ENCODE peak calls at places on chromosome 2, in five cellular contexts. W is NCI-H774; H is activated CD8-positive, alpha-beta memory T cell treated with anti-CD3 and anti-CD28 coated beads for 1 hour; L is LoVo; V is stimulated activated CD4-positive, alpha-beta T cell treated with anti-CD3 and anti-CD28 coated beads, Interleukin-1b, Interleukin-23, amount 100 ng/mL, for 1 hour. Y is an unnamed sample.

GRCh38 chr2:32951672-32952071 is 4.9 kb downstream of the LTBP1 start:
- DNase-seq in L (no peak), H (no peak), W (no peak), V (no peak), Y (no peak)

GRCh38 chr2:10080536-10081304 is 509 bp upstream of the CYS1 start:
- DNase-seq in L (no peak), W (no peak), V (no peak), H (no peak), Y (no peak)

GRCh38 chr2:176072951-176073904 is 10.5 kb downstream of the EVX2 start:
- DNase-seq in W (no peak), L (no peak), V (no peak), H (no peak), Y (no peak)

GRCh38 chr2:131044757-131045150 is 48.5 kb downstream of the FAM168B start:
- DNase-seq in L (no peak), V (no peak), W (no peak), H (no peak), Y (no peak)

GRCh38 chr2:207148025-207148424 is 17.7 kb downstream of the KLF7 start:
- DNase-seq in W (no peak), H (no peak), V (no peak), L (no peak), Y (no peak)

GRCh38 chr2:55231546-55232083 is 478 bp downstream of the CLHC1 start:
- DNase-seq in H (no peak), V (no peak), W (no peak), L (peak; percentile 40), Y (no peak)

GRCh38 chr2:197822333-197822732 is 17.9 kb downstream of the PLCL1 start:
- DNase-seq in W (no peak), V (no peak), H (no peak), L (no peak), Y (no peak)

GRCh38 chr2:86393521-86394490 is 47.4 kb upstream of the KDM3A start:
- DNase-seq in L (peak; percentile 76), H (no peak), W (peak; percentile 8), V (no peak), Y (no peak)

GRCh38 chr2:1781291-1782080 is 37.2 kb upstream of the PXDN start:
- DNase-seq in V (no peak), H (peak; percentile 29), L (no peak), W (no peak), Y (no peak)

GRCh38 chr2:161122772-161123530 is 37.3 kb upstream of the TANK start:
- DNase-seq in L (peak; percentile 86), V (no peak), W (no peak), H (no peak), Y (no peak)

GRCh38 chr2:239369631-239370161 is 31.1 kb downstream of the HDAC4 start:
- DNase-seq in L (no peak), V (peak; percentile 39), W (no peak), H (peak; percentile 22), Y (no peak)

GRCh38 chr2:152251811-152252210 is 76.2 kb upstream of the STAM2 start:
- DNase-seq in V (no peak), H (no peak), L (no peak), W (no peak), Y (no peak)

GRCh38 chr2:152396051-152396511 is 61.1 kb downstream of the FMNL2 start:
- DNase-seq in H (no peak), L (no peak), V (no peak), W (no peak), Y (no peak)

GRCh38 chr2:218259099-218259921 is 1.5 kb upstream of the GPBAR1 start:
- DNase-seq in L (no peak), V (no peak), W (no peak), H (no peak), Y (no peak)

GRCh38 chr2:181077128-181077709 is 96.8 kb downstream of the UBE2E3 start:
- DNase-seq in L (peak; percentile 45), V (no peak), H (no peak), W (peak; percentile 21), Y (no peak)

GRCh38 chr2:216664593-216665034 is 30.7 kb downstream of the IGFBP5 start:
- DNase-seq in H (no peak), W (no peak), L (no peak), V (no peak), Y (no peak)

GRCh38 chr2:134289225-134289624 is 35.4 kb downstream of the MGAT5 start:
- DNase-seq in W (no peak), L (no peak), H (no peak), V (no peak), Y (no peak)

GRCh38 chr2:119487434-119488244 is 36.6 kb downstream of the SCTR start:
- DNase-seq in L (peak; percentile 38), V (no peak), H (no peak), W (no peak), Y (no peak)

GRCh38 chr2:239757154-239757760 is 267.9 kb downstream of the NDUFA10 start:
- DNase-seq in L (no peak), W (no peak), H (no peak), V (no peak), Y (no peak)

GRCh38 chr2:15943914-15944313 is 3.6 kb downstream of the MYCN start:
- DNase-seq in H (no peak), V (no peak), L (no peak), W (no peak), Y (no peak)

GRCh38 chr2:238974510-238975166 is 126.8 kb downstream of the TWIST2 start:
- DNase-seq in H (no peak), V (no peak), W (no peak), L (peak; percentile 18), Y (no peak)

GRCh38 chr2:206982360-206982759 is 43.0 kb downstream of the CPO start:
- DNase-seq in L (no peak), H (no peak), W (no peak), V (no peak), Y (no peak)

GRCh38 chr2:99725810-99726209 is 236.0 kb upstream of the REV1 start:
- DNase-seq in H (no peak), V (no peak), W (no peak), L (no peak), Y (no peak)

GRCh38 chr2:43238176-43238575 is 11.8 kb upstream of the ZFP36L2 start:
- DNase-seq in L (no peak), W (no peak), H (no peak), V (no peak), Y (no peak)

GRCh38 chr2:95021847-95022246 is 3.7 kb upstream of the MAL start:
- DNase-seq in W (no peak), V (no peak), H (no peak), L (no peak), Y (no peak)

GRCh38 chr2:42562474-42563144 is 5.8 kb upstream of the MTA3 start:
- DNase-seq in V (no peak), W (no peak), H (no peak), L (peak; percentile 75), Y (no peak)

GRCh38 chr2:231696004-231696367 is 12.3 kb upstream of the PTMA start:
- DNase-seq in L (no peak), W (no peak), H (no peak), V (no peak), Y (no peak)

GRCh38 chr2:20291106-20291564 is 59.5 kb downstream of the PUM2 start:
- DNase-seq in V (no peak), H (no peak), W (peak; percentile 4), L (peak; percentile 69), Y (no peak)

GRCh38 chr2:10846110-10846861 is 33.7 kb upstream of the PDIA6 start:
- DNase-seq in V (no peak), H (no peak), W (no peak), L (no peak), Y (no peak)

GRCh38 chr2:151996243-151997003 is 102.4 kb downstream of the CACNB4 start:
- DNase-seq in H (no peak), V (no peak), L (no peak), W (no peak), Y (no peak)

GRCh38 chr2:226772389-226773179 is 27.0 kb downstream of the IRS1 start:
- DNase-seq in V (no peak), L (peak; percentile 84), W (no peak), H (no peak), Y (no peak)

GRCh38 chr2:96154506-96155380 is 9.5 kb upstream of the DUSP2 start:
- DNase-seq in L (no peak), H (no peak), V (no peak), W (no peak), Y (no peak)

GRCh38 chr2:23926289-23926749 is 604 bp downstream of the ATAD2B start:
- DNase-seq in H (no peak), W (no peak), L (no peak), V (no peak), Y (no peak)

GRCh38 chr2:91442246-91442905 is 2750.9 kb downstream of the RPIA start:
- DNase-seq in H (no peak), V (no peak), W (no peak), L (no peak), Y (no peak)

GRCh38 chr2:230134496-230135073 is 65.9 kb upstream of the SLC16A14 start:
- DNase-seq in V (no peak), W (no peak), L (no peak), H (no peak), Y (no peak)

GRCh38 chr2:160551259-160551658 is 57.7 kb upstream of the RBMS1 start:
- DNase-seq in H (no peak), L (no peak), W (no peak), V (no peak), Y (no peak)

Y was measured in esophagus squamous epithelium.